ENCODE peak calls at places on chromosomes 16 and 17, in eight cellular contexts. K is CD8-positive, alpha-beta T cell; Q is bronchial epithelial cell; Y is IMR-90; U is osteoblast; W is uterus; X is pancreas; B is esophagus squamous epithelium. D is an unnamed sample.

GRCh38 chr17:28948342-28948741 is 3.0 kb downstream of the PHF12 start:
- DNase-seq in K (no peak), Q (no peak), Y (no peak), U (no peak), W (no peak), X (no peak), B (no peak), D (no peak)

GRCh38 chr16:85028638-85029412 is 1.2 kb downstream of the KIAA0513 start:
- DNase-seq in K (peak; percentile 74), Q (peak; percentile 86), Y (peak; percentile 47), U (peak; percentile 90), W (peak; percentile 63), X (peak; percentile 78), B (no peak), D (no peak)

GRCh38 chr17:66527335-66527734 is 224.9 kb downstream of the PRKCA start:
- DNase-seq in K (no peak), Q (no peak), Y (no peak), U (no peak), W (no peak), X (no peak), B (no peak), D (no peak)

GRCh38 chr17:78294776-78295175 is 63.3 kb downstream of the TMEM235 start:
- DNase-seq in K (no peak), Q (peak; percentile 90), Y (peak; percentile 54), U (peak; percentile 89), W (no peak), X (no peak), B (no peak), D (no peak)

GRCh38 chr16:13436641-13437423 is 483.1 kb upstream of the ERCC4 start:
- DNase-seq in K (no peak), Q (peak; percentile 2), Y (no peak), U (no peak), W (no peak), X (peak; percentile 13), B (no peak), D (peak; percentile 100)

GRCh38 chr17:27654654-27655524 is 23.9 kb downstream of the LGALS9 start:
- DNase-seq in K (peak; percentile 79), Q (peak; percentile 40), Y (peak; percentile 45), U (peak; percentile 97), W (peak; percentile 61), X (peak; percentile 43), B (no peak), D (no peak)

GRCh38 chr17:7929158-7930029 is at the start of gene KCNAB3:
- DNase-seq in K (no peak), Q (peak; percentile 58), Y (peak; percentile 69), U (peak; percentile 96), W (peak; percentile 82), X (no peak), B (no peak), D (no peak)

GRCh38 chr16:81810894-81811538 is 31.9 kb downstream of the PLCG2 start:
- DNase-seq in K (no peak), Q (peak; percentile 8), Y (no peak), U (no peak), W (no peak), X (no peak), B (no peak), D (no peak)

GRCh38 chr17:68603027-68603426 is 1.9 kb upstream of the FAM20A start:
- DNase-seq in K (no peak), Q (no peak), Y (no peak), U (no peak), W (no peak), X (peak; percentile 34), B (no peak), D (no peak)

GRCh38 chr17:73956595-73957465 is 246.6 kb upstream of the RPL38 start:
- DNase-seq in K (peak; percentile 77), Q (peak; percentile 17), Y (no peak), U (no peak), W (no peak), X (peak; percentile 58), B (no peak), D (no peak)

GRCh38 chr16:67651039-67651438 is 6.1 kb downstream of the CARMIL2 start:
- DNase-seq in K (no peak), Q (no peak), Y (no peak), U (peak; percentile 87), W (no peak), X (no peak), B (no peak), D (no peak)
- H3K4me3 ChIP-seq in K (no peak overlapping the region), Q (no peak overlapping the region), Y (no peak overlapping the region), U (no peak overlapping the region), W (no peak overlapping the region), X (no peak overlapping the region), B (no peak overlapping the region), D (no peak overlapping the region)

DNA sequence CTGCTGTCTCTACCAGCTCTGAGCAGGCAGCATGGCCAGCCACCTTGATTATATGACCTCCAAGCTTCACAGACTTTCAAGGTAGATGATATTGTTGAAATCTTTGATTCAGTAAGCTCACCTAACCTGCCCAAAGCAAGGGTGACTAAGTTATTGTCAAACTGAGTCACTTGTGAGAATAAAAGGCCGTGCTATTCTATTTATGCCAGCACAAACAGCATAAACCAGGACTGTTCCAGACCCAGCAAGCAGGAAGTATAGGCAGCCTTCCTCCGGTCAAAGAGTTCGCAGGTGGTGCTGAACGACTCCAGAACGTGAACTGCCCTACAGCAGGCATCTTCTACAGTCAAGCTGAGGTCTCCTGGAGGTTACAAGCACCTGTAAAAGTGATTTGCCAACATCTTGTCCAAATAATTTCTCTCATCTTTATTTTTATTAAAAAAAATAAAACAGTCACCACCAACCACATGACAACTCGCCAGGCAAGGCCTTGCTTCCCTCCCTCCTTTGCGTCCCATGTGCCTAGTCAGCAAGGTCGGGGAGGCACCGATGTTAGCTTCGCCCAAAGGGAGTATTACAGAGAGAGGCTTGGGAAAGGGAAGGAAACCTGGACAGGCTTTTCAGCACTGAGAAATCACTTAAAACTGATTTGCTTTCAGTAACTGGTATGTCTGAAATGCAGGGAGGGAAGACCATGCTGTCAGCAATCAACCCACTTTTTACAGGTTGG is 10.8 kb downstream of the ARL2BP start:
- DNase-seq in K (peak; percentile 5), Q (peak; percentile 92), Y (no peak), U (peak; percentile 41), W (no peak), X (no peak), B (no peak), D (no peak)
- H3K36me3 ChIP-seq in K (peaks cover 22% of the 10 kb centered on the region), Q (peaks cover 6% of the 10 kb centered on the region), Y (peaks cover 27% of the 10 kb centered on the region), U (peaks cover 29% of the 10 kb centered on the region), W (no peaks in the 10 kb centered on the region), X (no peaks in the 10 kb centered on the region), B (peaks cover 75% of the 10 kb centered on the region), D (peaks cover 3% of the 10 kb centered on the region)

DNA sequence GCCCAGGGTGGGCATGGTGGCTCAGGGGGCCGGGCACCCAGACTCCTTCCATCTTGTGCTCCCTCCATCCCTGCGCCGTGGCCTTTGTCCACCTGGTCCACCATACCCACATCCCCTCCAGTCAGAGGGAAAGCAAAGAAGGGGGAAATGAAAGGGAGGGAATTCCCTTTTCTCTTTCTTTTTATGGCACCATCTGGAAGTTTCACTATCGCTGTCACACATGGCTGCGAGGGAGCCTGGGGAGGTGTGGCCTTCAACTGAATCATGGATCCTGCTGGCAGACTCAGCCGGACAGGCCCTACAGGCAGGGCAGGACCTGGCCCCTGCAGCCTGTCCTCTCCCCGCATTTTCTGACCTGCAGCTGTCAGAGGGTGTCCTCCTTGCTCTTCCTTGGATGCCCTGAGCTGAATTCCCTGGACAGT is 6.2 kb downstream of the SLC12A3 start:
- DNase-seq in K (no peak), Q (peak; percentile 29), Y (peak; percentile 53), U (peak; percentile 96), W (no peak), X (peak; percentile 53), B (no peak), D (no peak)
- TF ChIP-seq CTCF in K (no peak), Q (no peak), Y (peak; percentile 12), U (no peak), W (no peak), X (no peak), B (no peak), D (no peak)

DNA sequence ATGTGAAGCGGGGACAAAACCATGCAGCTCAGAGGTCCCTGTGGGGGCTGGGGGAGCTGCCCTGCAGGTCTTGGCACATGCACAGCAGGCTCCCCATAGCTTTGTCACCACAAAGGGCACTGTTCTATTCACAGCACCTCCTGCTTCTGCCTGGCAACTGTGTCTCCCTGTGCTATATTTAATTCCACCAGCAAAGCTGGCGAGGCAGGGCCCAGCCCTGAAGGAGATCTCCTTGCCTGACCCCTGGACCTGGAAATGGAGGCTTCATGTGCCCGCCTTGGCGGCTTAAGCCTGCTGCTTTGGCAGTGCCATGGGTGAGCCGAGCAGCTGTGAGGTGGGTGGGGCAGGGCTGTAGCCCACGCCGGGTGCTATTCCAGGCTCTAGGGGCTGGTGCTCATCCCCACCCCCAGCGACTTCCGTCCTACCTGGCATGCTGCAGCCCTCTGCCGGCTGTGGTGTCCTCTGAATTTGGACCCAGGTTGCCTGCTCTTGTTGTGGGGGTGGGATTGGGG is 6.8 kb downstream of the LDHD start:
- DNase-seq in K (no peak), Q (no peak), Y (no peak), U (peak; percentile 67), W (no peak), X (no peak), B (no peak), D (no peak)
- H3K4me3 ChIP-seq in K (no peak overlapping the region), Q (no peak overlapping the region), Y (no peak overlapping the region), U (no peak overlapping the region), W (no peak overlapping the region), X (no peak overlapping the region), B (no peak overlapping the region), D (no peak overlapping the region)

GRCh38 chr16:30180741-30181140 is 2.7 kb upstream of the CORO1A start:
- DNase-seq in K (no peak), Q (no peak), Y (no peak), U (peak; percentile 60), W (no peak), X (no peak), B (no peak), D (no peak)
- H3K36me3 ChIP-seq in K (peaks cover 16% of the 10 kb centered on the region), Q (no peaks in the 10 kb centered on the region), Y (no peaks in the 10 kb centered on the region), U (no peaks in the 10 kb centered on the region), W (no peaks in the 10 kb centered on the region), X (no peaks in the 10 kb centered on the region), B (no peaks in the 10 kb centered on the region), D (no peaks in the 10 kb centered on the region)

DNA sequence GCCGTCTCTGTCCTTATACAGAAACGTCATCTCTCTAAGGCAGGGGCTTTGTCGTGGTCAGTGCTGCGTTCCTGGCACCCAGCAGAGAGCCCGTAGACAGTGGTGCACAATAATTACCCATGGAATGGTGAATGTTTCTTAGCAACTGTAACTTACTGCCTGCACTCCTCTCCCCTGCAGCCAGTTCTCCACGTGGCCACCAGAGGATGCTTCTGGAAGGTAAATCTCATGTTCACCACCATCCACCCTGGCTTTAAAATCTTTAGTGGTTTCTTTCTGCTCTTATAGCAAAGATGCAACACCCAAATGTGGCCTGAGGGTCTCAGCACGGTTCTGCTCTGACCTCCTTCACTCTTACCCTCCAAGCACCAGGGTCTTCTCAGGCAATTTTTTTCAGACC is 150.8 kb downstream of the GRIN2A start:
- DNase-seq in K (no peak), Q (no peak), Y (no peak), U (no peak), W (no peak), X (no peak), B (no peak), D (no peak)
- TF ChIP-seq CTCF in K (no peak), Q (no peak), Y (no peak), U (peak; percentile 27), W (peak; percentile 36), X (no peak), B (peak; percentile 22), D (no peak)